ENCODE peak calls at places on chromosomes 7 and 10, in seven cellular contexts. U is HCT116, V is SK-N-SH, N is H1, Z is HepG2, F is K562, S is GM12878. J is an unnamed sample.

GRCh38 chr10:13787015-13787421 is 200.3 kb downstream of the PRPF18 start:
- DNase-seq in U (no peak), V (no peak), N (no peak), Z (no peak), F (no peak), S (peak; percentile 73), J (no peak)

GRCh38 chr7:45978010-45978681 is 57.1 kb upstream of the IGFBP3 start:
- DNase-seq in U (peak; percentile 95), V (no peak), N (peak; percentile 41), Z (peak; percentile 78), F (no peak), S (peak; percentile 8), J (peak; percentile 77)

GRCh38 chr7:48786951-48787350 is 137.4 kb upstream of the CDC14C start:
- DNase-seq in U (no peak), V (no peak), N (no peak), Z (no peak), F (no peak), S (no peak), J (no peak)

GRCh38 chr7:142598297-142598696 is 151.0 kb upstream of the PRSS1 start:
- DNase-seq in U (no peak), V (no peak), N (no peak), Z (no peak), F (no peak), S (no peak), J (no peak)

GRCh38 chr7:54841772-54842707 is 83.0 kb upstream of the SEC61G start:
- DNase-seq in U (peak; percentile 33), V (no peak), N (no peak), Z (peak; percentile 36), F (peak; percentile 14), S (no peak), J (no peak)

GRCh38 chr7:25295404-25295803 is 67.1 kb upstream of the NPVF start:
- DNase-seq in U (no peak), V (no peak), N (no peak), Z (no peak), F (no peak), S (no peak), J (no peak)

GRCh38 chr7:94888542-94888941 is 18.9 kb upstream of the PPP1R9A start:
- DNase-seq in U (peak; percentile 34), V (no peak), N (no peak), Z (peak; percentile 25), F (no peak), S (no peak), J (no peak)

GRCh38 chr10:124450783-124451057 is 885 bp upstream of the NKX1-2 start:
- DNase-seq in U (no peak), V (no peak), N (no peak), Z (no peak), F (no peak), S (no peak), J (no peak)

GRCh38 chr10:32995751-32996150 is 37.7 kb upstream of the ITGB1 start:
- DNase-seq in U (no peak), V (no peak), N (no peak), Z (no peak), F (no peak), S (no peak), J (no peak)

GRCh38 chr10:21517983-21518628 is 7.4 kb downstream of the SKIDA1 start:
- DNase-seq in U (no peak), V (no peak), N (no peak), Z (no peak), F (no peak), S (no peak), J (no peak)

GRCh38 chr7:156082048-156082447 is 269.8 kb upstream of the SHH start:
- DNase-seq in U (no peak), V (no peak), N (no peak), Z (no peak), F (no peak), S (no peak), J (no peak)

GRCh38 chr7:106049139-106049725 is 62.9 kb downstream of the SYPL1 start:
- DNase-seq in U (no peak), V (no peak), N (no peak), Z (no peak), F (no peak), S (no peak), J (no peak)

GRCh38 chr7:95658676-95659075 is 62.4 kb upstream of the PDK4 start:
- DNase-seq in U (no peak), V (no peak), N (no peak), Z (no peak), F (no peak), S (no peak), J (no peak)

GRCh38 chr7:17408245-17408903 is 109.9 kb downstream of the AHR start:
- DNase-seq in U (peak; percentile 74), V (no peak), N (no peak), Z (peak; percentile 92), F (no peak), S (no peak), J (no peak)

GRCh38 chr7:18408461-18408860 is 87.1 kb upstream of the HDAC9 start:
- DNase-seq in U (no peak), V (no peak), N (no peak), Z (no peak), F (no peak), S (no peak), J (no peak)

DNA sequence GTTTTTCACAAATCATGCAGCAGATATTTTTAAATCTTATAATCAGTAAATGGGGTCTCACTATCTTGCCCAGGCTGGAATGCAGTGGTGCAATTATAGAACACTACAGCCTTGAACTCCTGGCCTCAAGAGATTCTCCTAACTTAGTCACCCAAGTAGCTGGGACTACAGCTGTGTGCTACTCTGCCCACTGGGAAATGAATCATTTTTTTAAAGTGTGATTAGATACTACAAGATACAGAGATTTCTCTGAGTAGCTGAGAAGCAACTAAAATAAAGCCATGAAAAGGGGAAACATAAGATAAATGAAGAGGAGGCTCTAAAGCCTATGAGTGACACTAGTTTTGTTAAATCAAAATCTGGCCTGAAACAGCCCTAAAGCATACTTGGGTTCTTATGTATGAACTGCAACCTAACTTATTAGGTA is 119.7 kb downstream of the JMJD1C start:
- DNase-seq in U (no peak), V (no peak), N (no peak), Z (peak; percentile 3), F (no peak), S (no peak), J (no peak)
- TF ChIP-seq JUND in U (no peak), V (no peak), N (no peak), Z (no peak), F (no peak), S (no peak), J (no peak)

GRCh38 chr7:71652551-71652950 is 520.6 kb downstream of the GALNT17 start:
- DNase-seq in U (no peak), V (no peak), N (no peak), Z (no peak), F (no peak), S (no peak), J (no peak)
- TF ChIP-seq JUND in U (no peak), V (no peak), N (no peak), Z (no peak), F (no peak), S (no peak), J (no peak)

GRCh38 chr7:108093341-108093740 is 36.8 kb downstream of the LAMB4 start:
- DNase-seq in U (no peak), V (no peak), N (no peak), Z (no peak), F (no peak), S (no peak), J (no peak)
- TF ChIP-seq JUND in U (no peak), V (no peak), N (no peak), Z (no peak), F (no peak), S (no peak), J (no peak)

GRCh38 chr10:86179143-86179505 is 187.5 kb downstream of the GRID1 start:
- DNase-seq in U (no peak), V (no peak), N (no peak), Z (no peak), F (no peak), S (no peak), J (no peak)

GRCh38 chr10:86179961-86180360 is 186.6 kb downstream of the GRID1 start:
- DNase-seq in U (no peak), V (no peak), N (no peak), Z (no peak), F (no peak), S (no peak), J (no peak)

GRCh38 chr10:86180861-86181260 is 185.7 kb downstream of the GRID1 start:
- DNase-seq in U (no peak), V (no peak), N (no peak), Z (no peak), F (no peak), S (no peak), J (no peak)

GRCh38 chr10:86178401-86179142 is 188.0 kb downstream of the GRID1 start:
- DNase-seq in U (peak; percentile 4), V (peak; percentile 68), N (peak; percentile 47), Z (peak; percentile 24), F (peak; percentile 37), S (no peak), J (peak; percentile 13)

DNA sequence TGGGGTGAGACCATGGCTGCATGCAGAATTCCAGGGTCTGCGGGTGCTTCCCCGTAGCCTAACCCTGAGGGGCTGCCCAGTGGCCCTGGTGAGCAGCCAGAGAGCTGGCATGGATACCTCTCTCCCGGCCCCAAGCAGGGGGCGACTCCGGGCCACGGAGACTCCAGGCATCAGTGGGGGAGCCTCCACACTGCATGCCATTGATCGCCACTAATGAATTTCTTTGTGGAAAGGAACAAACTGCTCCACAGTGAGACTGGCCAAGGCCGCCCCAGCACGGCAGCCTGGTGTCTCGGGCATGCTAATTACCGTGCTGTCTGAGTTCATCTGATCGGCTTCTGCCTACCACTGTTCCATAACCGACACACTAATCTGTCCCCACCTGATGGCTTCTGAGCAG is 184.4 kb downstream of the GRID1 start:
- DNase-seq in U (no peak), V (peak; percentile 46), N (no peak), Z (no peak), F (no peak), S (no peak), J (no peak)
- TF ChIP-seq JUND in U (no peak), V (no peak), N (no peak), Z (no peak), F (no peak), S (no peak), J (no peak)

J was measured in T47D.